ENCODE peak calls at places on chromosome 12, in seven cellular contexts. X is tibial artery; P is GM06990; J is C1 segment of cervical spinal cord; F is stimulated activated CD4-positive, alpha-beta T cell treated with anti-CD3 and anti-CD28 coated beads, Interleukin-1b, Interleukin-23, amount 100 ng/mL, for 4 hours; I is endothelial cell of umbilical vein; V is posterior vena cava. N is an unnamed sample.

GRCh38 chr12:87254371-87255030 is 774.7 kb downstream of the C12orf50 start:
- DNase-seq in J (no peak), F (no peak), P (no peak), I (no peak), X (no peak), V (no peak), N (no peak)

GRCh38 chr12:113030875-113031525 is 25.5 kb upstream of the DTX1 start:
- DNase-seq in F (no peak), X (no peak), P (peak), I (peak), J (no peak), V (no peak), N (no peak)

GRCh38 chr12:121238604-121239334 is 28.8 kb downstream of the P2RX4 start:
- DNase-seq in P (no peak), F (no peak), I (peak), V (no peak), J (no peak), X (no peak), N (no peak)

GRCh38 chr12:52691076-52691764 is 11.0 kb upstream of the KRT1 start:
- DNase-seq in V (peak), X (no peak), F (peak), J (no peak), I (no peak), P (no peak), N (no peak)

GRCh38 chr12:59304077-59304721 is 291.6 kb upstream of the SLC16A7 start:
- DNase-seq in X (no peak), V (no peak), I (no peak), J (no peak), P (no peak), F (no peak), N (no peak)

GRCh38 chr12:112686373-112686772 is 105.2 kb upstream of the RPH3A start:
- DNase-seq in I (peak), F (no peak), J (no peak), X (no peak), V (no peak), P (no peak), N (no peak)

GRCh38 chr12:120019197-120019596 is 30.2 kb downstream of the BICDL1 start:
- DNase-seq in I (no peak), V (no peak), X (no peak), P (no peak), J (no peak), F (no peak), N (no peak)

GRCh38 chr12:6074979-6075585 is 49.4 kb downstream of the VWF start:
- DNase-seq in I (peak), V (peak), P (no peak), J (no peak), F (no peak), X (no peak), N (no peak)

GRCh38 chr12:14275886-14276285 is 89.6 kb upstream of the ATF7IP start:
- DNase-seq in P (no peak), I (no peak), F (no peak), V (no peak), X (no peak), J (no peak), N (no peak)